ENCODE peak calls at places on chromosomes 7 and 10, in five cellular contexts. X is COR-L47, D is SK-N-SH, I is HTR-8/SVneo, T is small intestine. F is an unnamed sample.

GRCh38 chr7:96508371-96508770 is 186.5 kb upstream of the SLC25A13 start:
- DNase-seq in I (no peak), X (peak; percentile 30), D (peak; percentile 49), T (no peak), F (peak; percentile 29)

GRCh38 chr10:68139451-68140272 is 30.4 kb downstream of the MYPN start:
- DNase-seq in D (no peak), I (no peak), T (no peak), X (no peak), F (no peak)

GRCh38 chr10:113541554-113541902 is 11.3 kb upstream of the HABP2 start:
- DNase-seq in D (no peak), I (no peak), T (no peak), X (no peak), F (peak; percentile 47)

GRCh38 chr10:35219906-35220890 is 93.6 kb downstream of the CREM start:
- DNase-seq in T (peak; percentile 36), D (no peak), I (no peak), X (no peak), F (no peak)

GRCh38 chr10:3136763-3137611 is 35.6 kb downstream of the PITRM1 start:
- DNase-seq in I (no peak), X (no peak), T (no peak), D (no peak), F (no peak)

GRCh38 chr7:97015787-97016391 is 8.7 kb downstream of the DLX5 start:
- DNase-seq in I (no peak), D (no peak), X (no peak), T (no peak), F (peak; percentile 31)

GRCh38 chr10:69065406-69066361 is 22.2 kb upstream of the SRGN start:
- DNase-seq in T (no peak), D (no peak), X (no peak), I (no peak), F (no peak)

GRCh38 chr10:115018185-115018931 is 74.8 kb upstream of the ATRNL1 start:
- DNase-seq in D (no peak), X (no peak), I (no peak), T (no peak), F (no peak)

GRCh38 chr7:140653319-140654108 is 12.9 kb upstream of the DENND2A start:
- DNase-seq in T (peak; percentile 82), I (peak; percentile 71), D (peak; percentile 87), X (peak; percentile 78), F (peak; percentile 83)

GRCh38 chr7:90337106-90337505 is 9.4 kb upstream of the GTPBP10 start:
- DNase-seq in D (no peak), T (no peak), X (no peak), I (no peak), F (no peak)

GRCh38 chr10:102394079-102394800 is 1.3 kb upstream of the NFKB2 start:
- DNase-seq in I (peak; percentile 94), T (peak; percentile 93), D (peak; percentile 92), X (peak; percentile 50), F (peak; percentile 26)

GRCh38 chr10:51792678-51793077 is 93.3 kb upstream of the CSTF2T start:
- DNase-seq in X (no peak), T (no peak), D (no peak), I (no peak), F (no peak)

GRCh38 chr10:86955501-86956194 is 1.8 kb downstream of the MMRN2 start:
- DNase-seq in I (no peak), X (no peak), D (no peak), T (no peak), F (no peak)

GRCh38 chr7:2120251-2120660 is 112.5 kb downstream of the MAD1L1 start:
- DNase-seq in T (peak; percentile 27), X (no peak), I (no peak), D (no peak), F (no peak)

GRCh38 chr10:14533295-14533694 is 202.6 kb upstream of the FRMD4A start:
- DNase-seq in T (no peak), D (no peak), X (no peak), I (no peak), F (no peak)

F was measured in NCI-H1092 treated with DMSO at 0.1 percent for 48 hours.